ENCODE peak calls at places on chromosomes 2 and 18, in nine cellular contexts. One of them, this sample, is unnamed.

GRCh38 chr2:85550476-85550875 is 10.8 kb downstream of the GGCX start:
- DNase-seq in amygdala: no peak
- DNase-seq in NCI-H460: no peak
- DNase-seq in T-helper 1 cell: no peak
- DNase-seq in heart right ventricle: no peak
- DNase-seq in A172: no peak
- DNase-seq in foreskin fibroblast: no peak
- DNase-seq in iris pigment epithelial cell: no peak
- DNase-seq in NCI-H1105 treated with DMSO at 0.1 percent for 48 hours: no peak
- DNase-seq in this sample: no peak

GRCh38 chr18:68791801-68792200 is 6.1 kb upstream of the CCDC102B start:
- DNase-seq in A172: no peak
- DNase-seq in NCI-H1105 treated with DMSO at 0.1 percent for 48 hours: no peak
- DNase-seq in NCI-H460: no peak
- DNase-seq in iris pigment epithelial cell: peak; percentile 22
- DNase-seq in amygdala: no peak
- DNase-seq in T-helper 1 cell: no peak
- DNase-seq in foreskin fibroblast: peak; percentile 73
- DNase-seq in heart right ventricle: no peak
- DNase-seq in this sample: no peak

GRCh38 chr18:13446581-13447470 is 228.3 kb downstream of the LDLRAD4 start:
- DNase-seq in NCI-H1105 treated with DMSO at 0.1 percent for 48 hours: no peak
- DNase-seq in amygdala: no peak
- DNase-seq in T-helper 1 cell: no peak
- DNase-seq in A172: peak; percentile 36
- DNase-seq in foreskin fibroblast: no peak
- DNase-seq in heart right ventricle: no peak
- DNase-seq in iris pigment epithelial cell: peak; percentile 21
- DNase-seq in NCI-H460: no peak
- DNase-seq in this sample: no peak

GRCh38 chr18:9097349-9097748 is 5.2 kb upstream of the NDUFV2 start:
- DNase-seq in foreskin fibroblast: no peak
- DNase-seq in iris pigment epithelial cell: no peak
- DNase-seq in A172: no peak
- DNase-seq in amygdala: no peak
- DNase-seq in T-helper 1 cell: no peak
- DNase-seq in heart right ventricle: no peak
- DNase-seq in NCI-H460: no peak
- DNase-seq in NCI-H1105 treated with DMSO at 0.1 percent for 48 hours: no peak
- DNase-seq in this sample: no peak

GRCh38 chr18:21191596-21192307 is 50.3 kb upstream of the GREB1L start:
- DNase-seq in iris pigment epithelial cell: peak; percentile 70
- DNase-seq in foreskin fibroblast: peak; percentile 79
- DNase-seq in amygdala: peak; percentile 22
- DNase-seq in heart right ventricle: peak; percentile 21
- DNase-seq in NCI-H460: peak; percentile 41
- DNase-seq in A172: peak; percentile 59
- DNase-seq in NCI-H1105 treated with DMSO at 0.1 percent for 48 hours: peak; percentile 38
- DNase-seq in T-helper 1 cell: no peak
- DNase-seq in this sample: peak; percentile 85

GRCh38 chr2:235008584-235009044 is 56.8 kb downstream of the SH3BP4 start:
- DNase-seq in foreskin fibroblast: no peak
- DNase-seq in A172: no peak
- DNase-seq in T-helper 1 cell: no peak
- DNase-seq in NCI-H460: no peak
- DNase-seq in iris pigment epithelial cell: no peak
- DNase-seq in heart right ventricle: no peak
- DNase-seq in NCI-H1105 treated with DMSO at 0.1 percent for 48 hours: peak; percentile 5
- DNase-seq in amygdala: no peak
- DNase-seq in this sample: no peak

GRCh38 chr2:208867374-208867773 is 460.8 kb downstream of the PTH2R start:
- DNase-seq in foreskin fibroblast: no peak
- DNase-seq in A172: no peak
- DNase-seq in T-helper 1 cell: no peak
- DNase-seq in iris pigment epithelial cell: no peak
- DNase-seq in amygdala: no peak
- DNase-seq in heart right ventricle: no peak
- DNase-seq in NCI-H460: no peak
- DNase-seq in NCI-H1105 treated with DMSO at 0.1 percent for 48 hours: no peak
- DNase-seq in this sample: no peak

GRCh38 chr18:79397288-79397829 is 1.6 kb downstream of the NFATC1 start:
- DNase-seq in amygdala: no peak
- DNase-seq in NCI-H460: no peak
- DNase-seq in foreskin fibroblast: no peak
- DNase-seq in A172: no peak
- DNase-seq in NCI-H1105 treated with DMSO at 0.1 percent for 48 hours: no peak
- DNase-seq in T-helper 1 cell: no peak
- DNase-seq in iris pigment epithelial cell: no peak
- DNase-seq in heart right ventricle: no peak
- DNase-seq in this sample: no peak

GRCh38 chr2:203997481-203997880 is 60.9 kb downstream of the ICOS start:
- DNase-seq in A172: no peak
- DNase-seq in NCI-H460: no peak
- DNase-seq in foreskin fibroblast: no peak
- DNase-seq in iris pigment epithelial cell: no peak
- DNase-seq in NCI-H1105 treated with DMSO at 0.1 percent for 48 hours: no peak
- DNase-seq in amygdala: no peak
- DNase-seq in T-helper 1 cell: no peak
- DNase-seq in heart right ventricle: no peak
- DNase-seq in this sample: no peak

GRCh38 chr18:8721716-8722115 is 16.4 kb downstream of the MTCL1 start:
- DNase-seq in NCI-H460: no peak
- DNase-seq in heart right ventricle: no peak
- DNase-seq in foreskin fibroblast: peak; percentile 59
- DNase-seq in NCI-H1105 treated with DMSO at 0.1 percent for 48 hours: no peak
- DNase-seq in A172: peak; percentile 76
- DNase-seq in amygdala: no peak
- DNase-seq in T-helper 1 cell: no peak
- DNase-seq in iris pigment epithelial cell: peak; percentile 80
- DNase-seq in this sample: no peak

GRCh38 chr2:176162911-176163654 is 6.0 kb downstream of the HOXD3 start:
- DNase-seq in NCI-H460: no peak
- DNase-seq in amygdala: no peak
- DNase-seq in iris pigment epithelial cell: no peak
- DNase-seq in NCI-H1105 treated with DMSO at 0.1 percent for 48 hours: no peak
- DNase-seq in T-helper 1 cell: no peak
- DNase-seq in A172: no peak
- DNase-seq in heart right ventricle: no peak
- DNase-seq in foreskin fibroblast: no peak
- DNase-seq in this sample: no peak

GRCh38 chr18:75799449-75800330 is 372.2 kb upstream of the SMIM21 start:
- DNase-seq in A172: no peak
- DNase-seq in iris pigment epithelial cell: no peak
- DNase-seq in heart right ventricle: no peak
- DNase-seq in NCI-H460: no peak
- DNase-seq in foreskin fibroblast: peak; percentile 24
- DNase-seq in T-helper 1 cell: no peak
- DNase-seq in NCI-H1105 treated with DMSO at 0.1 percent for 48 hours: no peak
- DNase-seq in amygdala: no peak
- DNase-seq in this sample: no peak

GRCh38 chr2:64369706-64370105 is 84.3 kb upstream of the LGALSL start:
- DNase-seq in foreskin fibroblast: no peak
- DNase-seq in A172: no peak
- DNase-seq in T-helper 1 cell: no peak
- DNase-seq in NCI-H1105 treated with DMSO at 0.1 percent for 48 hours: no peak
- DNase-seq in iris pigment epithelial cell: no peak
- DNase-seq in NCI-H460: no peak
- DNase-seq in heart right ventricle: no peak
- DNase-seq in amygdala: no peak
- DNase-seq in this sample: no peak